ENCODE peak calls at places on chromosomes 4 and X, in ten cellular contexts. H is NCI-H1105 treated with DMSO at 0.1 percent for 48 hours; T is AG10803; Q is HEK293T; C is activated T-helper 1 cell treated with anti-CD3 and anti-CD28 coated beads, Interleukin-2, amount 50 U/mL, for 16 hours; S is stimulated activated CD4-positive, alpha-beta T cell treated with anti-CD3 and anti-CD28 coated beads, Interleukin-4, amount 100 ng/mL, for 48 hours; B is pons; W is NAMALWA; Y is Right ventricle myocardium superior; E is cerebellar cortex. O is an unnamed sample.

GRCh38 chrX:110755061-110755460 is 40.6 kb downstream of the CHRDL1 start:
- DNase-seq in S (no peak), Y (no peak), Q (no peak), E (no peak), W (no peak), C (no peak), H (no peak), T (peak; percentile 47), B (no peak), O (peak; percentile 68)

GRCh38 chr4:38151870-38152269 is 191.7 kb downstream of the PTTG2 start:
- DNase-seq in W (no peak), S (no peak), E (no peak), Q (no peak), H (no peak), C (no peak), Y (no peak), T (peak; percentile 45), B (no peak), O (peak; percentile 25)

GRCh38 chr4:184453402-184454160 is 20.8 kb downstream of the IRF2 start:
- DNase-seq in B (peak; percentile 62), C (no peak), S (no peak), H (no peak), Q (peak; percentile 21), T (peak; percentile 78), W (peak; percentile 59), Y (no peak), E (peak; percentile 28), O (peak; percentile 80)

GRCh38 chrX:102784550-102784949 is 64.0 kb downstream of the GPRASP3 start:
- DNase-seq in W (no peak), C (no peak), Y (no peak), Q (no peak), S (no peak), H (no peak), B (no peak), E (no peak), T (no peak), O (no peak)

GRCh38 chr4:38930696-38931095 is 63.1 kb downstream of the FAM114A1 start:
- DNase-seq in Q (no peak), T (no peak), E (peak; percentile 12), H (no peak), C (no peak), S (no peak), Y (no peak), W (no peak), B (no peak), O (no peak)

GRCh38 chr4:101306225-101306624 is 41.1 kb downstream of the PPP3CA start:
- DNase-seq in C (no peak), E (no peak), H (no peak), B (no peak), Q (no peak), S (no peak), W (no peak), T (no peak), Y (no peak), O (peak; percentile 51)

GRCh38 chrX:12970691-12971202 is 4.2 kb upstream of the TMSB4X start:
- DNase-seq in E (peak; percentile 70), H (peak; percentile 37), S (no peak), W (no peak), Q (no peak), B (peak; percentile 83), T (peak; percentile 67), Y (no peak), C (no peak), O (peak; percentile 74)

GRCh38 chr4:30696195-30696594 is 24.0 kb upstream of the PCDH7 start:
- DNase-seq in S (no peak), T (no peak), E (no peak), B (no peak), W (no peak), C (no peak), Q (no peak), Y (no peak), H (no peak), O (no peak)

GRCh38 chr4:88818650-88819470 is 121.2 kb upstream of the NAP1L5 start:
- DNase-seq in Y (no peak), B (peak; percentile 83), Q (peak; percentile 28), H (peak; percentile 48), C (peak; percentile 6), T (peak; percentile 44), E (peak; percentile 75), S (peak; percentile 21), W (peak; percentile 48), O (peak; percentile 63)

GRCh38 chrX:79361192-79361870 is 5.8 kb downstream of the ITM2A start:
- DNase-seq in T (no peak), S (no peak), H (no peak), B (no peak), Q (no peak), E (no peak), W (no peak), Y (no peak), C (no peak), O (no peak)

GRCh38 chrX:70433848-70434351 is 10.7 kb upstream of the DLG3 start:
- DNase-seq in S (peak; percentile 65), W (peak; percentile 76), Y (peak; percentile 74), H (peak; percentile 57), B (no peak), C (peak; percentile 55), T (peak; percentile 30), E (peak; percentile 69), Q (peak; percentile 82), O (peak; percentile 42)

GRCh38 chr4:2858451-2859217 is 15.0 kb downstream of the ADD1 start:
- DNase-seq in Q (no peak), E (no peak), S (no peak), C (no peak), W (no peak), H (no peak), Y (no peak), T (peak; percentile 57), B (no peak), O (no peak)

GRCh38 chrX:110561036-110561435 is 202.4 kb downstream of the RTL9 start:
- DNase-seq in Q (no peak), B (no peak), H (no peak), C (no peak), T (peak; percentile 68), W (no peak), S (no peak), Y (no peak), E (no peak), O (no peak)

GRCh38 chr4:125781656-125782055 is 466.9 kb downstream of the FAT4 start:
- DNase-seq in B (no peak), T (no peak), E (no peak), S (no peak), Y (no peak), C (no peak), Q (no peak), W (no peak), H (no peak), O (no peak)

GRCh38 chrX:149877636-149878035 is 3.3 kb upstream of the MAGEA8 start:
- DNase-seq in Y (no peak), W (no peak), B (no peak), C (no peak), T (no peak), S (no peak), H (no peak), E (no peak), Q (no peak), O (no peak)

GRCh38 chr4:40056722-40057539 is at the start of gene N4BP2:
- DNase-seq in W (peak; percentile 88), E (peak; percentile 78), B (peak; percentile 60), T (peak; percentile 76), S (peak; percentile 66), H (peak; percentile 64), Y (peak; percentile 92), C (peak; percentile 62), Q (peak; percentile 60), O (peak; percentile 89)

GRCh38 chr4:15990570-15991285 is 27.8 kb upstream of the FGFBP2 start:
- DNase-seq in E (no peak), C (no peak), H (no peak), Q (no peak), Y (no peak), B (no peak), T (no peak), S (no peak), W (no peak), O (no peak)

GRCh38 chr4:3801521-3801920 is 35.3 kb downstream of the ADRA2C start:
- DNase-seq in H (no peak), T (no peak), Y (peak; percentile 15), Q (no peak), E (no peak), C (no peak), W (no peak), B (no peak), S (no peak), O (no peak)

GRCh38 chrX:104343408-104344129 is 88.8 kb upstream of the ESX1 start:
- DNase-seq in C (peak; percentile 2), E (peak; percentile 7), Y (no peak), S (peak; percentile 4), B (peak; percentile 50), H (peak; percentile 5), T (peak; percentile 78), W (peak; percentile 68), Q (peak; percentile 79), O (peak; percentile 82)

GRCh38 chrX:45903781-45904201 is 641.4 kb downstream of the ZNF674 start:
- DNase-seq in Y (no peak), W (no peak), T (no peak), B (no peak), E (peak; percentile 75), C (no peak), Q (no peak), H (no peak), S (no peak), O (no peak)

GRCh38 chrX:110418857-110419249 is 60.2 kb downstream of the RTL9 start:
- DNase-seq in H (no peak), Q (peak; percentile 44), W (no peak), E (no peak), S (no peak), B (no peak), C (no peak), T (no peak), Y (no peak), O (peak; percentile 64)

GRCh38 chr4:171857302-171858005 is 44.2 kb downstream of the GALNTL6 start:
- DNase-seq in B (no peak), Y (no peak), W (no peak), E (no peak), T (peak; percentile 26), S (no peak), H (no peak), C (no peak), Q (no peak), O (peak; percentile 25)

GRCh38 chrX:46029777-46030176 is 515.4 kb downstream of the ZNF674 start:
- DNase-seq in T (no peak), Q (no peak), S (no peak), B (no peak), C (no peak), H (peak; percentile 95), E (no peak), W (no peak), Y (no peak), O (no peak)

GRCh38 chr4:98929341-98930267 is 671 bp upstream of the EIF4E start:
- DNase-seq in B (peak; percentile 70), E (peak; percentile 47), Y (peak; percentile 64), Q (peak; percentile 45), T (peak; percentile 90), S (peak; percentile 54), H (peak; percentile 7), C (peak; percentile 39), W (peak; percentile 59), O (peak; percentile 94)

GRCh38 chr4:13483142-13484044 is 747 bp downstream of the RAB28 start:
- DNase-seq in B (peak; percentile 58), Q (peak; percentile 34), W (peak; percentile 48), Y (peak; percentile 65), H (peak; percentile 26), E (peak; percentile 68), S (no peak), T (peak; percentile 72), C (no peak), O (peak; percentile 81)

GRCh38 chr4:153222162-153222789 is 18.0 kb downstream of the TRIM2 start:
- DNase-seq in S (no peak), Y (peak; percentile 66), T (peak; percentile 81), Q (peak; percentile 55), E (peak; percentile 78), B (peak; percentile 57), C (no peak), W (peak; percentile 48), H (peak; percentile 31), O (peak; percentile 78)

GRCh38 chr4:86099348-86099747 is 260.5 kb downstream of the MAPK10 start:
- DNase-seq in W (no peak), C (no peak), Q (no peak), S (no peak), T (no peak), B (no peak), H (no peak), E (no peak), Y (no peak), O (no peak)

GRCh38 chrX:108584617-108585211 is 145.1 kb downstream of the COL4A5 start:
- DNase-seq in H (peak; percentile 12), S (no peak), E (peak; percentile 1), B (peak; percentile 68), Q (peak; percentile 20), C (no peak), T (peak; percentile 0), W (peak; percentile 31), Y (no peak), O (no peak)

O was measured in astrocyte of the spinal cord.